ENCODE peak calls at places on chromosomes 16 and 17, in six cellular contexts. Y is AG09319; A is fibroblast of the aortic adventitia; D is CD8-positive, alpha-beta T cell; T is heart right ventricle; G is AG04449. O is an unnamed sample.

GRCh38 chr17:43983515-43984411 is 20.7 kb upstream of the NAGS start:
- DNase-seq in G (no peak), A (no peak), T (no peak), D (no peak), Y (no peak), O (no peak)

GRCh38 chr17:80995131-80995530 is 3.5 kb downstream of the CHMP6 start:
- DNase-seq in D (no peak), A (no peak), T (no peak), G (no peak), Y (no peak), O (peak; percentile 18)

GRCh38 chr17:60713619-60714018 is 36.0 kb downstream of the BCAS3 start:
- DNase-seq in A (no peak), G (no peak), D (no peak), Y (no peak), T (no peak), O (no peak)

GRCh38 chr17:21674242-21674731 is 18.0 kb upstream of the KCNJ18 start:
- DNase-seq in A (no peak), D (no peak), G (no peak), T (no peak), Y (no peak), O (peak; percentile 8)

GRCh38 chr17:61007980-61008379 is 330.3 kb downstream of the BCAS3 start:
- DNase-seq in A (no peak), G (no peak), T (peak; percentile 15), D (no peak), Y (no peak), O (no peak)

GRCh38 chr17:80878876-80879722 is 112.5 kb upstream of the CHMP6 start:
- DNase-seq in T (no peak), G (no peak), Y (no peak), A (no peak), D (no peak), O (no peak)

GRCh38 chr17:17736205-17737183 is 55.2 kb downstream of the RAI1 start:
- DNase-seq in G (no peak), Y (no peak), T (no peak), A (peak; percentile 57), D (no peak), O (no peak)

GRCh38 chr16:78748471-78748929 is 649.0 kb downstream of the WWOX start:
- DNase-seq in D (no peak), G (no peak), A (no peak), Y (no peak), T (no peak), O (no peak)

GRCh38 chr16:868386-868755 is 67.8 kb upstream of the GNG13 start:
- DNase-seq in A (no peak), Y (no peak), T (no peak), D (no peak), G (no peak), O (no peak)

GRCh38 chr16:1763521-1764511 is 7.5 kb downstream of the NME3 start:
- DNase-seq in A (no peak), T (no peak), D (no peak), Y (no peak), G (no peak), O (no peak)

GRCh38 chr16:4290236-4290830 is 17.5 kb upstream of the TFAP4 start:
- DNase-seq in T (no peak), D (no peak), Y (no peak), G (no peak), A (peak; percentile 51), O (no peak)

GRCh38 chr16:27722892-27723450 is 173.0 kb downstream of the KATNIP start:
- DNase-seq in G (no peak), T (no peak), Y (no peak), D (no peak), A (no peak), O (no peak)

DNA sequence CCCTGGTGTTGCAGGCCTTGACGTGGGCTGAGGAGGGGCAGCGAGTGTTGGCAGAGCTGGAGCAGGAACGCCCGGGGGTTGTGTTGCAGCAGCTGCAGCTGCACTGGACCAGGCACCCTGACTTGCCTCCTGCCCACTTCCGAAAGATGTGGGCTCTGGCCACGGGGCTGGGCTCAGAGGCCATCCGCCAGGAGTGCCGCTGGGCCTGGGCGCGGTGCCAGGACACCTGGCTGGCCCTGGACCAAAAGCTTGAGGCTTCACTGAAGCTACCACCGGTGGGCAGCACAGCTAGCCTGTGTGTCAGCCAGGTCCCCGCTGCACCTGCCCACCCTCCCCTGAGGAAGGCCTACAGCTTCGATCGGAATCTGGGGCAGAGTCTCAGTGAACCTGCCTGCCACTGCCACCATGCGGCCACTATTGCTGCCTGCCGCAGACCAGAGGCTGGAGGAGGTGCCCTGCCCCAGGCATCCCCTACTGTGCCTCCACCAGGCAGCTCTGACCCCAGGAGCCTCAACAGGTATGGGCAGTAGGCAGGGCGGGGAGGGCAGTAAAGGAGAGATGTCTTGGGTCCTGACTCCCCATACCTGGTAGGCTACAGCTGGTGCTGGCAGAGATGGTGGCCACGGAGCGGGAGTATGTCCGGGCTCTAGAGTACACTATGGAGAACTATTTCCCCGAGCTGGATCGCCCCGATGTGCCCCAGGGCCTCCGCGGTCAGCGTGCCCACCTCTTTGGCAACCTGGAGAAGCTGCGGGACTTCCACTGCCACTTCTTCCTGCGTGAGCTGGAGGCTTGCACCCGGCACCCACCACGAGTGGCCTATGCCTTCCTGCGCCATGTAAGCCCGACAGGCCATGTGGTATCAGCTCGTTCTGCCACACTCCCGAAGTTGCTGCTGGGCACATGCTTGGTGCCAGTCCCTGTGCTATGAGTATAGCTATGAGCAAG is 5.6 kb downstream of the PLEKHG4 start:
- DNase-seq in Y (no peak), T (peak; percentile 23), A (no peak), D (no peak), G (no peak), O (no peak)
- TF ChIP-seq CTCF in Y (peak; percentile 45), T (peak; percentile 58), A (peak; percentile 49), D (no peak), G (peak; percentile 60), O (no peak)

DNA sequence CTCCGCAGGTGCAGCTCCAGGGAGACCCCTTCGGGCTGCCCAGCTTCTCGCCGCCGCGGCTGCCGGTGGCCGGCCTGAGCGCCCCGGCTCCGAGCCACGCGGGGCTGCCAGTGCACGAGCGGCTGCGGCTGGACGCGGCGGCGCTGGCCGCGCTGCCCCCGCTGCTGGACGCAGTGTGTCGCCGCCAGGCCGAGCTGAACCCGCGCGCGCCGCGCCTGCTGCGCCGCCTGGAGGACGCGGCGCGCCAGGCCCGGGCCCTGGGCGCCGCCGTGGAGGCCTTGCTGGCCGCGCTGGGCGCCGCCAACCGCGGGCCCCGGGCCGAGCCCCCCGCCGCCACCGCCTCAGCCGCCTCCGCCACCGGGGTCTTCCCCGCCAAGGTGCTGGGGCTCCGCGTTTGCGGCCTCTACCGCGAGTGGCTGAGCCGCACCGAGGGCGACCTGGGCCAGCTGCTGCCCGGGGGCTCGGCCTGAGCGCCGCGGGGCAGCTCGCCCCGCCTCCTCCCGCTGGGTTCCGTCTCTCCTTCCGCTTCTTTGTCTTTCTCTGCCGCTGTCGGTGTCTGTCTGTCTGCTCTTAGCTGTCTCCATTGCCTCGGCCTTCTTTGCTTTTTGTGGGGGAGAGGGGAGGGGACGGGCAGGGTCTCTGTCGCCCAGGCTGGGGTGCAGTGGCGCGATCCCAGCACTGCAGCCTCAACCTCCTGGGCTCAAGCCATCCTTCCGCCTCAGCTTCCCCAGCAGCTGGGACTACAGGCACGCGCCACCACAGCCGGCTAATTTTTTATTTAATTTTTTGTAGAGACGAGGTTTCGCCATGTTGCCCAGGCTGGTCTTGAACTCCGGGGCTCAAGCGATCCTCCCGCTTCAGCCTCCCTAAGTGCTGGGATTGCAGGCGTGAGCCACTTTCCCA is 5.9 kb downstream of the CTF1 start:
- DNase-seq in D (peak; percentile 55), Y (no peak), T (peak; percentile 62), G (no peak), A (peak; percentile 51), O (peak; percentile 90)
- TF ChIP-seq CTCF in D (no peak), Y (no peak), T (peak; percentile 62), G (peak; percentile 7), A (peak; percentile 33), O (peak; percentile 77)

GRCh38 chr16:67942510-67943255 is 1.2 kb downstream of the LCAT start:
- DNase-seq in T (no peak), A (no peak), D (no peak), G (no peak), Y (no peak), O (no peak)

GRCh38 chr16:67940436-67941089 is 3.4 kb downstream of the LCAT start:
- DNase-seq in Y (no peak), T (no peak), D (no peak), G (no peak), A (no peak), O (no peak)

GRCh38 chr16:67943256-67943618 is 683 bp downstream of the LCAT start:
- DNase-seq in T (no peak), Y (no peak), A (no peak), D (no peak), G (no peak), O (no peak)

GRCh38 chr16:67941469-67942199 is 2.3 kb downstream of the LCAT start:
- DNase-seq in T (no peak), Y (no peak), A (no peak), D (no peak), G (no peak), O (no peak)

DNA sequence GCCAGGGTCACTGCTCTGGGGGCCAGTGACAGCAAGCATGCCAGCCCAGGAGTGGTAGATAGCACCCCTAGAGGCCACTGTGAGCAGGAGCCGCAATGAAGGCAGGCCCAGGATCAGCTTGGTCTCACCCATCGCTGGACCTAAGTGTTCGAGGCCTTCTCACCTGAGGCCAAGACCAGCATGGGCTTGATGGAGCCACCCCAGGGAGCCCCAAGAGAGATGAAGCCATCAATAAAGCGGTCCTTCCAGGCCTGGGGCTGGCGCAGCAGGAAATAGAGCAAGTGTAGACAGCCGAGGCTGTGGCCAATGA is 1.8 kb downstream of the LCAT start:
- DNase-seq in G (no peak), D (peak; percentile 22), A (peak; percentile 30), Y (no peak), T (no peak), O (peak; percentile 77)
- TF ChIP-seq CTCF in G (peak; percentile 73), D (peak; percentile 45), A (peak; percentile 71), Y (peak; percentile 60), T (peak; percentile 63), O (peak; percentile 72)

GRCh38 chr16:51049276-51049675 is 101.8 kb downstream of the SALL1 start:
- DNase-seq in D (no peak), G (no peak), A (no peak), Y (no peak), T (no peak), O (no peak)

GRCh38 chr16:51051671-51052070 is 99.4 kb downstream of the SALL1 start:
- DNase-seq in G (no peak), A (no peak), Y (no peak), T (no peak), D (no peak), O (no peak)

GRCh38 chr16:51050379-51050710 is 100.7 kb downstream of the SALL1 start:
- DNase-seq in Y (no peak), A (no peak), G (no peak), T (no peak), D (no peak), O (no peak)

GRCh38 chr16:51048544-51048943 is 102.5 kb downstream of the SALL1 start:
- DNase-seq in A (no peak), Y (no peak), G (no peak), T (no peak), D (no peak), O (no peak)

DNA sequence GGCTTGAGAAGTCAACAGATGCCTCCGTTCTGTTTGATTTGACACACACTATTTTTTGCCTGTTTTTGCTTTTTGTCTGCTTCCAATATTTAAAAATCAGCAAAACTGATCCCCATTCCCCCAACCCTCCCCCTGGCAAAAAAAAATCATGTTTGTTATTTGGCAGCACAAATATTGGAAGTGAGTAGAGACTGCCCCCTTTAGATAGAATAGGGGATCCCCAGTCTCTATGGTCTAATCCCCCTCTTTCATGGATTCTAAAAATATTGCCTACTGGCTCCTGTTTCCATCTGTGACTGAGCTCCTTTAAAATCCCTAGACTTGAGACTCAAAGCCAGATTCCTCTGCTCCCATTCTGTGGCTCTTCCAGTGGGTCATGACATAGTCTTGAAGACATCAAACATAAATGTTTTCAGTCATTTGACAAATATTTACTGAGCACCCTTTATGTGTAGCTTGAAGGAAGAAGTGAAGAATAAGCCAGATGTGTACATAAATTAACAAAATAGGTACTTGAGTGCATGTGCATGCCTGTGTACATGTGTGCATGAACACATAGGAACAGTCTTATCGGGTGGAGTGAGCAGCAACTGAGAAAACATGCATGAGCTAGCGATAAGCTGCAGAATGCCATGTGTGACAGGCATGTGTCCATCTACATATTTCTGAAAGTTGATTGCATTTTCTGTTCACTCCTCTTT is 101.2 kb downstream of the SALL1 start:
- DNase-seq in Y (no peak), T (no peak), D (no peak), A (no peak), G (no peak), O (no peak)
- TF ChIP-seq CTCF in Y (no peak), T (no peak), D (no peak), A (no peak), G (no peak), O (no peak)

O was measured in GM13977.